ENCODE peak calls at places on chromosomes 13 and 19, in four cellular contexts. V is fibroblast of the aortic adventitia, L is HL-60, J is cardiac muscle cell. O is an unnamed sample.

GRCh38 chr13:113937073-113937472 is 36.8 kb downstream of the C13orf46 start:
- DNase-seq in V (no peak), L (no peak), J (no peak), O (no peak)

GRCh38 chr13:27551563-27551962 is 68.8 kb downstream of the LNX2 start:
- DNase-seq in V (no peak), L (no peak), J (no peak), O (no peak)

GRCh38 chr19:37551123-37551993 is 43.2 kb downstream of the ZNF571 start:
- DNase-seq in V (peak), L (peak), J (no peak), O (peak)

GRCh38 chr13:45362939-45363338 is 22.0 kb upstream of the TPT1 start:
- DNase-seq in V (no peak), L (peak), J (no peak), O (no peak)

GRCh38 chr19:13163609-13164364 is 13.6 kb downstream of the IER2 start:
- DNase-seq in V (peak), L (peak), J (peak), O (peak)

GRCh38 chr19:5713228-5713627 is 6.7 kb downstream of the LONP1 start:
- DNase-seq in V (no peak), L (no peak), J (no peak), O (no peak)

GRCh38 chr19:19525611-19526380 is 2.9 kb upstream of the YJEFN3 start:
- DNase-seq in V (no peak), L (no peak), J (no peak), O (no peak)

GRCh38 chr13:109657395-109657794 is 129.0 kb downstream of the IRS2 start:
- DNase-seq in V (no peak), L (no peak), J (no peak), O (no peak)

GRCh38 chr13:84137292-84137691 is 255.0 kb upstream of the SLITRK1 start:
- DNase-seq in V (peak), L (no peak), J (no peak), O (peak)

GRCh38 chr13:26067601-26068000 is 15.8 kb upstream of the SHISA2 start:
- DNase-seq in V (no peak), L (no peak), J (no peak), O (no peak)

GRCh38 chr19:40389404-40390083 is 437 bp downstream of the HIPK4 start:
- DNase-seq in V (no peak), L (no peak), J (no peak), O (no peak)

GRCh38 chr13:73922728-73923393 is 211.3 kb downstream of the KLF12 start:
- DNase-seq in V (peak), L (no peak), J (no peak), O (peak)

GRCh38 chr13:44191504-44192171 is 182.0 kb upstream of the SERP2 start:
- DNase-seq in V (peak), L (peak), J (peak), O (peak)

GRCh38 chr13:43884221-43884620 is 4.5 kb downstream of the LACC1 start:
- DNase-seq in V (no peak), L (no peak), J (peak), O (no peak)

GRCh38 chr13:64551755-64552154 is 2678.4 kb downstream of the PCDH9 start:
- DNase-seq in V (peak), L (no peak), J (no peak), O (peak)

GRCh38 chr13:77372275-77372674 is 45.4 kb upstream of the MYCBP2 start:
- DNase-seq in V (peak), L (no peak), J (no peak), O (peak)

GRCh38 chr19:2722541-2723344 is 1.6 kb upstream of the DIRAS1 start:
- DNase-seq in V (peak), L (peak), J (peak), O (peak)

GRCh38 chr19:29978139-29978538 is 36.1 kb downstream of the URI1 start:
- DNase-seq in V (peak), L (no peak), J (no peak), O (peak)

GRCh38 chr13:98476538-98476966 is 100.4 kb downstream of the STK24 start:
- DNase-seq in V (peak), L (peak), J (no peak), O (peak)

GRCh38 chr13:41596190-41596589 is 138.8 kb downstream of the RGCC start:
- DNase-seq in V (no peak), L (no peak), J (no peak), O (peak)

GRCh38 chr19:44635581-44636438 is 7.9 kb upstream of the PVR start:
- DNase-seq in V (peak), L (peak), J (no peak), O (peak)

GRCh38 chr13:80235559-80236296 is 105.2 kb downstream of the SPRY2 start:
- DNase-seq in V (no peak), L (no peak), J (peak), O (no peak)

GRCh38 chr13:27830010-27830409 is 37.7 kb downstream of the GSX1 start:
- DNase-seq in V (peak), L (peak), J (peak), O (no peak)

GRCh38 chr13:77429320-77430142 is 102.6 kb upstream of the MYCBP2 start:
- DNase-seq in V (no peak), L (no peak), J (no peak), O (peak)

GRCh38 chr13:40348096-40348679 is 318.3 kb downstream of the FOXO1 start:
- DNase-seq in V (no peak), L (no peak), J (no peak), O (no peak)

GRCh38 chr19:44576843-44577565 is 36.4 kb upstream of the IGSF23 start:
- DNase-seq in V (peak), L (peak), J (peak), O (peak)

GRCh38 chr19:10984166-10984735 is 23.4 kb downstream of the SMARCA4 start:
- DNase-seq in V (no peak), L (no peak), J (no peak), O (no peak)

GRCh38 chr19:14472202-14472961 is 2.8 kb downstream of the PTGER1 start:
- DNase-seq in V (peak), L (peak), J (peak), O (peak)

GRCh38 chr19:17795495-17795856 is 538 bp downstream of the B3GNT3 start:
- DNase-seq in V (no peak), L (no peak), J (no peak), O (no peak)

GRCh38 chr19:17794731-17795494 is at the start of gene B3GNT3:
- DNase-seq in V (no peak), L (peak), J (peak), O (no peak)

GRCh38 chr19:17797397-17798201 is 2.7 kb downstream of the B3GNT3 start:
- DNase-seq in V (no peak), L (no peak), J (no peak), O (no peak)

GRCh38 chr19:17796013-17796837 is 1.3 kb downstream of the B3GNT3 start:
- DNase-seq in V (no peak), L (no peak), J (no peak), O (no peak)

DNA sequence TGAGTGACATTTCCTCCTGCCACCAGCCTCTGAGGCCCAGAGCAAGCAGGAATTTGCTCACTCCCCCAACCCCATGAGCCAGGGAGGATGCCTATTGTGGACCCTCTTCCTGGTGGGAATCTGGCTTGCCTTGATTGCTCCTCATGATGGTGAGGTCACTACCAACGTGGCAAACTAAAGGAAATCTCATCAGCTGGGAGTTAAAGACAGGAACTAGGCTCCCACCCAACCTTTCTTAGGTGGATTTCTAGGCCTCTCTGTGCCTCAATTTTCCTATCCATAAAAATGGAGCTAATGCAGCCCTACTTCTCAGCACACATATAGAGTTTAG is 1.9 kb downstream of the B3GNT3 start:
- DNase-seq in V (no peak), L (no peak), J (no peak), O (no peak)
- H3K4me3 ChIP-seq in V (no peak), L (no peak), J (no peak), O (no peak)

GRCh38 chr19:49019242-49019932 is 2.5 kb upstream of the LHB start:
- DNase-seq in V (no peak), L (no peak), J (peak), O (peak)
- H3K4me3 ChIP-seq in V (peak), L (peak), J (peak), O (peak)

GRCh38 chr19:42498387-42498786 is 29.9 kb downstream of the CEACAM1 start:
- DNase-seq in V (no peak), L (no peak), J (no peak), O (no peak)

GRCh38 chr19:42494321-42494720 is 34.0 kb downstream of the CEACAM1 start:
- DNase-seq in V (no peak), L (no peak), J (no peak), O (peak)

GRCh38 chr19:42496551-42497133 is 31.6 kb downstream of the CEACAM1 start:
- DNase-seq in V (no peak), L (no peak), J (no peak), O (no peak)

GRCh38 chr19:42495663-42496062 is 32.6 kb downstream of the CEACAM1 start:
- DNase-seq in V (no peak), L (no peak), J (no peak), O (no peak)

GRCh38 chr19:42497492-42498226 is 30.6 kb downstream of the CEACAM1 start:
- DNase-seq in V (no peak), L (no peak), J (peak), O (no peak)
- H3K4me3 ChIP-seq in V (no peak), L (no peak), J (no peak), O (no peak)

GRCh38 chr19:57668635-57669034 is at the start of gene ZSCAN4:
- DNase-seq in V (no peak), L (no peak), J (no peak), O (no peak)

GRCh38 chr19:57664269-57665127 is 4.2 kb upstream of the ZSCAN4 start:
- DNase-seq in V (peak), L (peak), J (peak), O (peak)

GRCh38 chr19:57667220-57667619 is 1.5 kb upstream of the ZSCAN4 start:
- DNase-seq in V (no peak), L (no peak), J (peak), O (no peak)

GRCh38 chr19:57671124-57671895 is 2.6 kb downstream of the ZSCAN4 start:
- DNase-seq in V (peak), L (no peak), J (no peak), O (peak)

GRCh38 chr19:57665261-57665806 is 3.4 kb upstream of the ZSCAN4 start:
- DNase-seq in V (no peak), L (no peak), J (no peak), O (no peak)
- H3K4me3 ChIP-seq in V (no peak), L (no peak), J (no peak), O (no peak)

DNA sequence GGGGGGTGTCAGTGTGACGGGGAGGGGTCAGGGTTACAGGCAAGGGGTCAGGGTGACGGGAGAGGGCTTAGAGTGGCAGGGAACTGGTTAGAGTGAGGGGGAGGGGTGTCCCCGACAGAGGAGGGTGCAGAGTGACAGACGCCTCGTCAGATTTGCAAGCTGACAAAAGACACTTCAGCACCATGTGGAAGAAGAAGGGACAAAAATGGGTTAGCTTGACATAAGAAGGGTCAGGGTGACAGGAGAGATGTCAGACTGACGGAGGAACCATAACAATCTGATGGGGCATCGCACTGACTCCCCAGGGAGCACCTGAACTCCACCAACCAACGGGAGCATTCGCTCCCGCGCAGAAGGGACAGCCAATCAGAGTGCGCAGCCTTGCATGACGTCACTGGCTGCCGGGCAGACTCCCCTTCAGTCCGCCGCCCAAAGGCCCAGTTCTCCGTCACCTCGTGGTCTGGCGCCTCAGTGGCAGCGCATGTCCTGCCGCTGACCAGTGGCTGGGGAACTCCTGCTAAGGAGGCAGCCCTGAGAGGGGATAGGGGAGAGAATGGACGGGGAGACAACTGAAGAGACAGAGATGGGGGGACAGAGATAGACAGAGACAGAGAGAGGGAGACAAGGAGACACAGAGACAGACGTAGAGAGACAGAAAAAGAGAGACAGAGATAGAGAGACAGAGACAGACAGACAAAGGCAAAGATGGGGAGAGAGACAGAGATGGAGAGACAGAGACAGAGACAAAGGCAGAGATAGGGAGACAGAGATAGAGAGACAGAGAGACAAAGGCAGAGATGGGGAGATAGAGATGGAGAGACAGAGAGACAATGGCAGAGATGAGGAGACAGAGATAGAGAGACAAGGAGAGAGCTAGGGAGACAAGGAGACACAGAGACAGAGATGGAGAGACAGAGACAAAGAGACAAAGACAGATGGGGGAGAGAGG is 30.2 kb downstream of the C19orf81 start:
- DNase-seq in V (peak), L (peak), J (peak), O (peak)
- H3K4me3 ChIP-seq in V (no peak), L (no peak), J (no peak), O (no peak)

GRCh38 chr19:16068696-16069259 is 7.5 kb upstream of the TPM4 start:
- DNase-seq in V (no peak), L (no peak), J (no peak), O (no peak)

GRCh38 chr19:16071072-16071691 is 5.1 kb upstream of the TPM4 start:
- DNase-seq in V (no peak), L (no peak), J (no peak), O (no peak)

GRCh38 chr19:16073481-16073880 is 2.8 kb upstream of the TPM4 start:
- DNase-seq in V (no peak), L (no peak), J (no peak), O (no peak)

GRCh38 chr19:16069813-16070365 is 6.4 kb upstream of the TPM4 start:
- DNase-seq in V (no peak), L (no peak), J (no peak), O (no peak)

GRCh38 chr19:16070366-16070990 is 5.8 kb upstream of the TPM4 start:
- DNase-seq in V (no peak), L (peak), J (no peak), O (no peak)
- H3K4me3 ChIP-seq in V (no peak), L (no peak), J (no peak), O (no peak)

GRCh38 chr13:52851153-52851962 is 2.9 kb upstream of the PCDH8 start:
- DNase-seq in V (peak), L (peak), J (peak), O (no peak)

GRCh38 chr13:52848455-52849190 is at the start of gene PCDH8:
- DNase-seq in V (no peak), L (no peak), J (peak), O (no peak)

GRCh38 chr13:52847682-52848432 is 583 bp downstream of the PCDH8 start:
- DNase-seq in V (no peak), L (no peak), J (no peak), O (no peak)

GRCh38 chr13:52850396-52851152 is 2.1 kb upstream of the PCDH8 start:
- DNase-seq in V (peak), L (peak), J (peak), O (peak)

DNA sequence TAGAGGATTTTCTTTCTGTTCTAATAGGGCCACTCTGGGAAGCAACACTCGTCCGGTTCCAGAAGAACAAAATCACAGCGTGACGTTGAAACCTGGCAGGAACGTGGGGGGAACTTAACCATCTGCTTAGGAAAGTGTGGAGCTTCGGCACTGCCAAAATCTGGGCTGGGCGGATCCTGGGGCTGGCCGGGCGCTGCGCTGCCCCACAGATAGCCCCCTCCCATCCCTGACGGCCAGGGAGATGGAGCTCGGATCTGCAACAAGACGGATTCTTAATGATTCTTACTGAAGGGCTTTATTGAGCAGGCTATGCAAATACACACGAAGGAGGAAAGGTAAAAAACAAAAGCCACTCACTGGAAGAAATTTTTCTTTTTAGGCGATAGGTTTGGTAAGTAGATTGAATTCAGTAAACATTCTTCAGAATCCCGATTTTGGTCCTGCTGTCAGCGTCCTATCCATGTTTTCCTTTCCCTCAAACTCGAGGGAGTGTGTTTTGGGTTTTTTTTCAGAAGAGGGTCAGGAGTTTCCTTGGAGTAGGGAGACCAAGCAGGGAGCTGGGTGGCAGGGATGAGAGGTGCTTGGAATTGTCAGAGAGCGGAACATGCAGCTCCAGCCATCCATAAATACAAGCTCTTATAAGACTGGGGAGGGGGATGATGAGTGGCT is 1.4 kb upstream of the PCDH8 start:
- DNase-seq in V (no peak), L (no peak), J (no peak), O (no peak)
- H3K4me3 ChIP-seq in V (no peak), L (no peak), J (no peak), O (no peak)

GRCh38 chr19:34104099-34104498 is 68.2 kb upstream of the LSM14A start:
- DNase-seq in V (no peak), L (peak), J (no peak), O (no peak)
- H3K4me3 ChIP-seq in V (no peak), L (no peak), J (no peak), O (no peak)

GRCh38 chr19:38734176-38734425 is 10.2 kb downstream of the CAPN12 start:
- DNase-seq in V (no peak), L (no peak), J (no peak), O (no peak)
- H3K4me3 ChIP-seq in V (no peak), L (no peak), J (no peak), O (no peak)